ENCODE peak calls at places on chromosomes 13 and 19, in four cellular contexts. Q is fibroblast of the conjunctiva; E is stimulated activated CD8-positive, alpha-beta memory T cell treated with anti-CD3 and anti-CD28 coated beads, Interleukin-4, amount 100 ng/mL, for 4 hours; V is stimulated activated CD4-positive, alpha-beta T cell treated with anti-CD3 and anti-CD28 coated beads, Interleukin-4, amount 100 ng/mL, for 48 hours. F is an unnamed sample.

GRCh38 chr19:11693505-11694499 is 44.9 kb downstream of the ZNF823 start:
- DNase-seq in Q (peak), V (no peak), E (no peak), F (peak)

GRCh38 chr19:1767464-1767933 is 14.2 kb downstream of the ONECUT3 start:
- DNase-seq in Q (no peak), E (peak), V (peak), F (no peak)

GRCh38 chr13:96172066-96172465 is 82.2 kb downstream of the HS6ST3 start:
- DNase-seq in V (no peak), E (no peak), Q (no peak), F (no peak)

GRCh38 chr13:102968572-102969228 is 97.5 kb downstream of the SLC10A2 start:
- DNase-seq in Q (no peak), V (no peak), E (no peak), F (no peak)

GRCh38 chr19:9912551-9913236 is 23.6 kb downstream of the OLFM2 start:
- DNase-seq in E (no peak), V (no peak), Q (no peak), F (no peak)

GRCh38 chr13:113763961-113764792 is 5.2 kb downstream of the TMEM255B start:
- DNase-seq in E (no peak), Q (no peak), V (no peak), F (no peak)

GRCh38 chr13:113034451-113035208 is 65.6 kb downstream of the MCF2L start:
- DNase-seq in Q (peak), V (no peak), E (no peak), F (peak)

GRCh38 chr19:35742121-35742724 is at the start of gene IGFLR1:
- DNase-seq in Q (no peak), E (peak), V (peak), F (no peak)

GRCh38 chr19:18020212-18021067 is 12.5 kb downstream of the ARRDC2 start:
- DNase-seq in E (no peak), Q (no peak), V (no peak), F (no peak)

GRCh38 chr13:102244617-102245227 is 157.1 kb downstream of the FGF14 start:
- DNase-seq in Q (no peak), V (no peak), E (no peak), F (no peak)

GRCh38 chr13:45174478-45174877 is 26.4 kb downstream of the KCTD4 start:
- DNase-seq in Q (no peak), E (no peak), V (no peak), F (no peak)

GRCh38 chr13:50974268-50974667 is 64.7 kb downstream of the RNASEH2B start:
- DNase-seq in Q (no peak), E (no peak), V (no peak), F (no peak)

GRCh38 chr19:33443638-33444195 is 70.2 kb downstream of the CEBPG start:
- DNase-seq in V (no peak), Q (no peak), E (no peak), F (no peak)

GRCh38 chr13:50220938-50221337 is 205.7 kb downstream of the KCNRG start:
- DNase-seq in E (no peak), V (no peak), Q (no peak), F (no peak)

GRCh38 chr19:5977222-5977784 is 637 bp downstream of the RANBP3 start:
- DNase-seq in Q (no peak), V (no peak), E (no peak), F (no peak)

GRCh38 chr19:43984687-43985000 is 656 bp downstream of the ZNF155 start:
- DNase-seq in Q (no peak), E (no peak), V (no peak), F (no peak)

F was measured in astrocyte of the cerebellum.